ENCODE peak calls at places on chromosomes 7 and 10, in nine cellular contexts. One of them, this sample, is unnamed.

GRCh38 chr7:67463983-67464382 is 467.4 kb downstream of the TYW1 start:
- DNase-seq in GM10248: no peak
- DNase-seq in AG08395: no peak
- DNase-seq in EL: no peak
- DNase-seq in stomach: no peak
- DNase-seq in T1000: no peak
- DNase-seq in stimulated activated CD4-positive, alpha-beta T cell treated with anti-CD3 and anti-CD28 coated beads, Interleukin-4, amount 100 ng/mL, for 4 hours: no peak
- DNase-seq in NCI-H748 treated with DMSO at 0.1 percent for 48 hours: no peak
- DNase-seq in effector CD4-positive, alpha-beta T cell: no peak
- DNase-seq in this sample: no peak

GRCh38 chr7:100430450-100431285 is 1.0 kb downstream of the MEPCE start:
- DNase-seq in GM10248: no peak
- DNase-seq in AG08395: no peak
- DNase-seq in EL: peak
- DNase-seq in stomach: no peak
- DNase-seq in T1000: no peak
- DNase-seq in stimulated activated CD4-positive, alpha-beta T cell treated with anti-CD3 and anti-CD28 coated beads, Interleukin-4, amount 100 ng/mL, for 4 hours: peak
- DNase-seq in NCI-H748 treated with DMSO at 0.1 percent for 48 hours: no peak
- DNase-seq in effector CD4-positive, alpha-beta T cell: peak
- DNase-seq in this sample: no peak

GRCh38 chr10:31121797-31122586 is 90.3 kb upstream of the ZNF438 start:
- DNase-seq in GM10248: no peak
- DNase-seq in AG08395: peak
- DNase-seq in EL: peak
- DNase-seq in stomach: no peak
- DNase-seq in T1000: no peak
- DNase-seq in stimulated activated CD4-positive, alpha-beta T cell treated with anti-CD3 and anti-CD28 coated beads, Interleukin-4, amount 100 ng/mL, for 4 hours: no peak
- DNase-seq in NCI-H748 treated with DMSO at 0.1 percent for 48 hours: no peak
- DNase-seq in effector CD4-positive, alpha-beta T cell: no peak
- DNase-seq in this sample: no peak

GRCh38 chr7:95628831-95629439 is 32.6 kb upstream of the PDK4 start:
- DNase-seq in GM10248: no peak
- DNase-seq in AG08395: no peak
- DNase-seq in EL: no peak
- DNase-seq in stomach: no peak
- DNase-seq in T1000: no peak
- DNase-seq in stimulated activated CD4-positive, alpha-beta T cell treated with anti-CD3 and anti-CD28 coated beads, Interleukin-4, amount 100 ng/mL, for 4 hours: no peak
- DNase-seq in NCI-H748 treated with DMSO at 0.1 percent for 48 hours: peak
- DNase-seq in effector CD4-positive, alpha-beta T cell: no peak
- DNase-seq in this sample: no peak

GRCh38 chr7:26538683-26539082 is 247.0 kb downstream of the SNX10 start:
- DNase-seq in GM10248: no peak
- DNase-seq in AG08395: no peak
- DNase-seq in EL: no peak
- DNase-seq in stomach: no peak
- DNase-seq in T1000: no peak
- DNase-seq in stimulated activated CD4-positive, alpha-beta T cell treated with anti-CD3 and anti-CD28 coated beads, Interleukin-4, amount 100 ng/mL, for 4 hours: no peak
- DNase-seq in NCI-H748 treated with DMSO at 0.1 percent for 48 hours: peak
- DNase-seq in effector CD4-positive, alpha-beta T cell: no peak
- DNase-seq in this sample: no peak

GRCh38 chr7:77631820-77632219 is 64.4 kb upstream of the RSBN1L start:
- DNase-seq in GM10248: no peak
- DNase-seq in AG08395: no peak
- DNase-seq in EL: no peak
- DNase-seq in stomach: no peak
- DNase-seq in T1000: no peak
- DNase-seq in stimulated activated CD4-positive, alpha-beta T cell treated with anti-CD3 and anti-CD28 coated beads, Interleukin-4, amount 100 ng/mL, for 4 hours: no peak
- DNase-seq in NCI-H748 treated with DMSO at 0.1 percent for 48 hours: no peak
- DNase-seq in effector CD4-positive, alpha-beta T cell: no peak
- DNase-seq in this sample: no peak

GRCh38 chr10:43287056-43288007 is 20.5 kb upstream of the RASGEF1A start:
- DNase-seq in GM10248: no peak
- DNase-seq in AG08395: no peak
- DNase-seq in EL: no peak
- DNase-seq in stomach: peak
- DNase-seq in T1000: no peak
- DNase-seq in stimulated activated CD4-positive, alpha-beta T cell treated with anti-CD3 and anti-CD28 coated beads, Interleukin-4, amount 100 ng/mL, for 4 hours: no peak
- DNase-seq in NCI-H748 treated with DMSO at 0.1 percent for 48 hours: no peak
- DNase-seq in effector CD4-positive, alpha-beta T cell: peak
- DNase-seq in this sample: peak

GRCh38 chr7:45601094-45601493 is 26.9 kb downstream of the ADCY1 start:
- DNase-seq in GM10248: no peak
- DNase-seq in AG08395: no peak
- DNase-seq in EL: no peak
- DNase-seq in stomach: peak
- DNase-seq in T1000: no peak
- DNase-seq in stimulated activated CD4-positive, alpha-beta T cell treated with anti-CD3 and anti-CD28 coated beads, Interleukin-4, amount 100 ng/mL, for 4 hours: no peak
- DNase-seq in NCI-H748 treated with DMSO at 0.1 percent for 48 hours: no peak
- DNase-seq in effector CD4-positive, alpha-beta T cell: no peak
- DNase-seq in this sample: no peak

GRCh38 chr7:31076641-31077310 is 24.7 kb downstream of the ADCYAP1R1 start:
- DNase-seq in GM10248: no peak
- DNase-seq in AG08395: no peak
- DNase-seq in EL: no peak
- DNase-seq in stomach: no peak
- DNase-seq in T1000: no peak
- DNase-seq in stimulated activated CD4-positive, alpha-beta T cell treated with anti-CD3 and anti-CD28 coated beads, Interleukin-4, amount 100 ng/mL, for 4 hours: no peak
- DNase-seq in NCI-H748 treated with DMSO at 0.1 percent for 48 hours: no peak
- DNase-seq in effector CD4-positive, alpha-beta T cell: no peak
- DNase-seq in this sample: no peak

GRCh38 chr7:132065973-132066611 is 509.7 kb upstream of the PODXL start:
- DNase-seq in GM10248: no peak
- DNase-seq in AG08395: no peak
- DNase-seq in EL: no peak
- DNase-seq in stomach: no peak
- DNase-seq in T1000: no peak
- DNase-seq in stimulated activated CD4-positive, alpha-beta T cell treated with anti-CD3 and anti-CD28 coated beads, Interleukin-4, amount 100 ng/mL, for 4 hours: no peak
- DNase-seq in NCI-H748 treated with DMSO at 0.1 percent for 48 hours: no peak
- DNase-seq in effector CD4-positive, alpha-beta T cell: no peak
- DNase-seq in this sample: no peak

GRCh38 chr10:125156739-125157472 is 3.5 kb downstream of the CTBP2 start:
- DNase-seq in GM10248: no peak
- DNase-seq in AG08395: no peak
- DNase-seq in EL: no peak
- DNase-seq in stomach: peak
- DNase-seq in T1000: no peak
- DNase-seq in stimulated activated CD4-positive, alpha-beta T cell treated with anti-CD3 and anti-CD28 coated beads, Interleukin-4, amount 100 ng/mL, for 4 hours: no peak
- DNase-seq in NCI-H748 treated with DMSO at 0.1 percent for 48 hours: peak
- DNase-seq in effector CD4-positive, alpha-beta T cell: no peak
- DNase-seq in this sample: no peak

GRCh38 chr7:112782498-112782897 is 7.7 kb downstream of the TMEM168 start:
- DNase-seq in GM10248: peak
- DNase-seq in AG08395: no peak
- DNase-seq in EL: no peak
- DNase-seq in stomach: no peak
- DNase-seq in T1000: no peak
- DNase-seq in stimulated activated CD4-positive, alpha-beta T cell treated with anti-CD3 and anti-CD28 coated beads, Interleukin-4, amount 100 ng/mL, for 4 hours: no peak
- DNase-seq in NCI-H748 treated with DMSO at 0.1 percent for 48 hours: no peak
- DNase-seq in effector CD4-positive, alpha-beta T cell: no peak
- DNase-seq in this sample: no peak

GRCh38 chr10:128629111-128630096 is 503.2 kb upstream of the MKI67 start:
- DNase-seq in GM10248: no peak
- DNase-seq in AG08395: no peak
- DNase-seq in EL: no peak
- DNase-seq in stomach: peak
- DNase-seq in T1000: no peak
- DNase-seq in stimulated activated CD4-positive, alpha-beta T cell treated with anti-CD3 and anti-CD28 coated beads, Interleukin-4, amount 100 ng/mL, for 4 hours: no peak
- DNase-seq in NCI-H748 treated with DMSO at 0.1 percent for 48 hours: no peak
- DNase-seq in effector CD4-positive, alpha-beta T cell: no peak
- DNase-seq in this sample: no peak

GRCh38 chr7:139431010-139431409 is 52.5 kb downstream of the KLRG2 start:
- DNase-seq in GM10248: no peak
- DNase-seq in AG08395: no peak
- DNase-seq in EL: no peak
- DNase-seq in stomach: peak
- DNase-seq in T1000: no peak
- DNase-seq in stimulated activated CD4-positive, alpha-beta T cell treated with anti-CD3 and anti-CD28 coated beads, Interleukin-4, amount 100 ng/mL, for 4 hours: no peak
- DNase-seq in NCI-H748 treated with DMSO at 0.1 percent for 48 hours: no peak
- DNase-seq in effector CD4-positive, alpha-beta T cell: no peak
- DNase-seq in this sample: peak